ENCODE peak calls at places on chromosomes 11 and 22, in nine cellular contexts. Y is keratinocyte, M is fibroblast of lung, A is GM23338, C is neuronal stem cell, H is IMR-90, I is neural progenitor cell, U is H1, V is H9. K is an unnamed sample.
A peak's percentile ranks its signal among the peaks of the same experiment; 100 is the strongest.

GRCh38 chr22:48106215-48106614 is 1343.8 kb downstream of the TBC1D22A start:
- DNase-seq in Y (no peak), M (no peak), A (no peak), C (no peak), H (no peak), I (no peak), U (no peak), V (no peak), K (no peak)

GRCh38 chr11:19853016-19853415 is 140.4 kb downstream of the NAV2 start:
- DNase-seq in Y (no peak), M (peak; percentile 44), A (no peak), C (no peak), H (peak; percentile 59), I (no peak), U (no peak), V (no peak), K (peak; percentile 23)

GRCh38 chr11:41431784-41432183 is 27.7 kb downstream of the LRRC4C start:
- DNase-seq in Y (no peak), M (no peak), A (peak; percentile 80), C (no peak), H (no peak), I (peak; percentile 50), U (no peak), V (no peak), K (no peak)

GRCh38 chr11:101583180-101584128 is at the start of gene TRPC6:
- DNase-seq in Y (no peak), M (peak; percentile 11), A (peak; percentile 86), C (no peak), H (peak; percentile 47), I (peak; percentile 73), U (no peak), V (peak; percentile 78), K (peak; percentile 8)

GRCh38 chr22:21896951-21897513 is 29.6 kb upstream of the MAPK1 start:
- DNase-seq in Y (no peak), M (no peak), A (no peak), C (no peak), H (no peak), I (no peak), U (no peak), V (no peak), K (no peak)

GRCh38 chr11:37532271-37532670 is 934.2 kb upstream of the RAG2 start:
- DNase-seq in Y (no peak), M (no peak), A (no peak), C (peak; percentile 15), H (no peak), I (peak; percentile 16), U (no peak), V (no peak), K (no peak)

GRCh38 chr11:112958670-112959069 is 2.5 kb upstream of the NCAM1 start:
- DNase-seq in Y (no peak), M (peak; percentile 55), A (no peak), C (no peak), H (no peak), I (no peak), U (no peak), V (no peak), K (peak; percentile 41)

GRCh38 chr11:61731211-61731955 is 21.1 kb upstream of the MYRF start:
- DNase-seq in Y (no peak), M (no peak), A (no peak), C (no peak), H (no peak), I (no peak), U (no peak), V (no peak), K (no peak)

GRCh38 chr22:41781508-41781906 is 19.0 kb upstream of the CCDC134 start:
- DNase-seq in Y (no peak), M (no peak), A (no peak), C (no peak), H (no peak), I (no peak), U (no peak), V (no peak), K (no peak)

GRCh38 chr22:41779889-41780505 is 20.5 kb upstream of the CCDC134 start:
- DNase-seq in Y (no peak), M (no peak), A (no peak), C (no peak), H (no peak), I (no peak), U (no peak), V (no peak), K (no peak)

GRCh38 chr22:41782751-41783150 is 17.7 kb upstream of the CCDC134 start:
- DNase-seq in Y (no peak), M (no peak), A (no peak), C (no peak), H (no peak), I (no peak), U (no peak), V (no peak), K (no peak)

GRCh38 chr22:41782316-41782715 is 18.2 kb upstream of the CCDC134 start:
- DNase-seq in Y (no peak), M (no peak), A (no peak), C (no peak), H (no peak), I (no peak), U (no peak), V (no peak), K (no peak)

DNA sequence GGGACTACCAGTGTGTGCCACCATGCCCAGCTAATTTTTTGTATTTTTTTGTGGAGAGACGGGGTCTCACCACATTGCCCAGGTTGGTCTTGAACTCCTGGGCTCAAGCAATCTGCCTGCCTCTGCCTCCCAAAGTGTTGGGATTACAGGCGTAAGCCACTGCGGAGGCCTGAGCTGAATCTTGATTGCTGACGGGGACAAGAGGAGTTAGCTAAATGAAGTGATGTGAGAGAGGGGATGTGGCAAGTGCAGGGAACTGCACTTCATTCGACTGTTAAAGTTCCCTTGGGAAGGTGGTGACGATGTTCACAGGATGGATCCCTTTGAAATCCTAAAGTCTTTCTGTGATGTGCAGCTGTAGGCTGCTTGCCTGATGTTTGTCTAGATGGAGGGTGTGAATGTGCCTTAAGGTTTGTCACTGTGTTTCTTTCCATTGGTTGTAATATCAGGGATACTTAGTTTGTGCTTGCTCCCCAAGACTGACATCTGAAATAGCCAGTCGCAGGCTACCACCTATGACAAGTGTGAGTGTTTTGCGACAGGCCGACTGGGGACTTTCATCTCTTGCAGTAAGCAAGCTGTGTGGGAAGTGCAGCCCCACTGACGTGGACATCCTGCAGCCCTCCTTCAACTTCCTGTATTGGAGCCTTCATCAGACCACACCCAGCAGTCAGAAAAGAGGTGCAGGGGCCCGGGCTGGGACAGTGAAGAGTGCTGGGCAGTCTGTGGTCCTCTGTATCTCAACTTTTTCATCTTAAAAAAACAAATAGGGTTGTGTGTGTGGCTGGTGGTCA is 19.6 kb upstream of the CCDC134 start:
- DNase-seq in Y (no peak), M (peak; percentile 50), A (peak; percentile 38), C (no peak), H (peak; percentile 63), I (no peak), U (no peak), V (no peak), K (peak; percentile 37)
- H2AFZ ChIP-seq in Y (peak overlapping the region; percentile 49), M (peak overlapping the region; percentile 76), A (peak overlapping the region; percentile 8), C (peak overlapping the region; percentile 83), H (peak overlapping the region; percentile 85), I (no peak overlapping the region), U (no peak overlapping the region), V (no peak overlapping the region), K (peak overlapping the region; percentile 77)

GRCh38 chr11:129374993-129375721 is 491 bp upstream of the BARX2 start:
- DNase-seq in Y (no peak), M (peak; percentile 16), A (peak; percentile 72), C (peak; percentile 44), H (no peak), I (no peak), U (no peak), V (peak; percentile 64), K (no peak)
- H2AFZ ChIP-seq in Y (peak overlapping the region; percentile 42), M (no peak overlapping the region), A (peak overlapping the region; percentile 80), C (peak overlapping the region; percentile 82), H (peak overlapping the region; percentile 38), I (no peak overlapping the region), U (no peak overlapping the region), V (no peak overlapping the region), K (no peak overlapping the region)

GRCh38 chr11:2195756-2196088 is 24.1 kb upstream of the TH start:
- DNase-seq in Y (no peak), M (no peak), A (no peak), C (no peak), H (no peak), I (no peak), U (no peak), V (no peak), K (no peak)

GRCh38 chr11:2193099-2193886 is 21.7 kb upstream of the TH start:
- DNase-seq in Y (no peak), M (no peak), A (no peak), C (no peak), H (no peak), I (no peak), U (no peak), V (no peak), K (no peak)

GRCh38 chr11:2196970-2197770 is 25.6 kb upstream of the TH start:
- DNase-seq in Y (peak; percentile 41), M (peak; percentile 45), A (peak; percentile 90), C (peak; percentile 68), H (peak; percentile 38), I (peak; percentile 93), U (peak; percentile 41), V (peak; percentile 84), K (peak; percentile 22)

GRCh38 chr11:2192435-2192834 is 20.8 kb upstream of the TH start:
- DNase-seq in Y (no peak), M (no peak), A (no peak), C (no peak), H (no peak), I (no peak), U (no peak), V (no peak), K (no peak)

DNA sequence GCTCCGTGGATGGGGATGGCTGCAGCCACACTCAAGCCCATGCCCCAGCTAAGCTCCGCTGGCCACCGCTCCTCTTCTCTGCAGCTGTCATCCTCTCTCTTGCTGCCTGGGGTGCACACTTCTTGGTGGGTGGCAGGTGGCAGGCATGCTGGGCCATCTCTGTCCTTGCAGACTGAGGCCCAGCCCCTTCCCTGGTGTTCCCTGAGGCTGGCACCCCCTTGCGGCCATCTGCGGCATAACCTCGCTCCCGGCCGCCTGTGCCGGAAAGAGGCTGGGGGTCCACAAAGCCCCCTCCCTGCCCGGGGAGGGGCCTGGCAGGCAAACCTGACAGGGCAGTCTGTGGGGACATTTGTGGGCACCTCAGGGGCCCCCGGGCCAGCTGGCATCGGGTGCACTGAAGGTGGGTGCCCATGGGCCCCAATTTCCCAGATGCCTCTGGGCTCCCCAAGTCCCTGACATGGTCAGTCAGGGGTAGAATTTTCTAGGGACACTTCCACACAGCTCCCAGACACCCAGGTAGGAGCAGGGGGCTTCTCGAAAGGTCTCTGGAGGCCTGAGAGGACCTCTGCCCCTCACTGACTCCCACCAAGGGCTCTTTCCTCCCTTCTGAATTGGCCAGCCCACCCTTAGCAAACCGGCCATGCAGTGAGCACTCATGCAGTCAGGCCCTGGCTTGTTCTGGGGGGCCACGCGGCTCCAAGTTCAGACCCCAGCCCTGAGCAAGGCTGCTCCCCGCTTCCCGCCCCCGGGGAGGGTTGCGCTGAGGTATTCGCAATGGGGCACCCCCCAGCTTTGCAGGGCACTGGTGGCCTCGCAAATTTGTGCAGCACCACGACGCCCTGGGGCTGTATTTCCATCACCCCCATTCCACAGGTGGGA is 23.5 kb upstream of the TH start:
- DNase-seq in Y (no peak), M (peak; percentile 5), A (peak; percentile 76), C (peak; percentile 71), H (peak; percentile 6), I (peak; percentile 81), U (no peak), V (peak; percentile 76), K (no peak)
- H2AFZ ChIP-seq in Y (no peak overlapping the region), M (no peak overlapping the region), A (peak overlapping the region; percentile 66), C (peak overlapping the region; percentile 77), H (peak overlapping the region; percentile 58), I (no peak overlapping the region), U (no peak overlapping the region), V (no peak overlapping the region), K (no peak overlapping the region)

DNA sequence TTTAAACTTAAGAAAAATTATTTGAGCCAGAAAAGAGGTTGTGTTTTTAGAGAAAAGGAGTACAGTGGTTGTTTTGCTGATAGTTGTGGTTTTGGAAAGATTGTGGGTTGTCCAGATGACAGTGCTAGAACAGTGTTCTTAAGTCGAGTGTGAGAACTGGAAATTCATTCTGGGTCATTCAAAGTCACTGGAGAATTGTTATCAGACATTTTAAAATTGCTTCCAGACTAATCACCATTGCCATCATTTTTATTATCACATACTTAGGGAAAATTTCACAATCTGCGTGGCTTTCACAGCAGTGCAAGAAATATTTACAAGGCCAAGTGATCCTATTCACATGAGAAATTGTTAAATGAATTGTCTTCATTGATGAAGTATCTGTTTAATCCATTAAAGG is 242.2 kb upstream of the DDI1 start:
- DNase-seq in Y (no peak), M (peak; percentile 81), A (no peak), C (no peak), H (no peak), I (no peak), U (no peak), V (no peak), K (peak; percentile 83)
- H2AFZ ChIP-seq in Y (no peak overlapping the region), M (no peak overlapping the region), A (no peak overlapping the region), C (no peak overlapping the region), H (no peak overlapping the region), I (no peak overlapping the region), U (no peak overlapping the region), V (no peak overlapping the region), K (no peak overlapping the region)

K was measured in astrocyte.